ENCODE peak calls at places on chromosomes 12 and 14, in nine cellular contexts. One of them, this sample, is unnamed.

GRCh38 chr14:90839024-90839888 is 23.0 kb upstream of the TTC7B start:
- DNase-seq in cardiac muscle cell: no peak
- DNase-seq in kidney epithelial cell: no peak
- DNase-seq in fibroblast of villous mesenchyme: peak; percentile 78
- DNase-seq in uterus: peak; percentile 54
- DNase-seq in NB4: no peak
- DNase-seq in brain microvascular endothelial cell: no peak
- DNase-seq in A673: no peak
- DNase-seq in cardiac fibroblast: peak; percentile 79
- DNase-seq in this sample: no peak

GRCh38 chr14:106174206-106174605 is 647.8 kb downstream of the TMEM121 start:
- DNase-seq in cardiac muscle cell: no peak
- DNase-seq in cardiac fibroblast: no peak
- DNase-seq in brain microvascular endothelial cell: no peak
- DNase-seq in uterus: no peak
- DNase-seq in A673: no peak
- DNase-seq in fibroblast of villous mesenchyme: no peak
- DNase-seq in NB4: no peak
- DNase-seq in kidney epithelial cell: no peak
- DNase-seq in this sample: no peak

GRCh38 chr14:63193236-63193635 is 11.0 kb upstream of the RHOJ start:
- DNase-seq in fibroblast of villous mesenchyme: no peak
- DNase-seq in uterus: no peak
- DNase-seq in brain microvascular endothelial cell: no peak
- DNase-seq in cardiac fibroblast: no peak
- DNase-seq in cardiac muscle cell: no peak
- DNase-seq in A673: no peak
- DNase-seq in NB4: no peak
- DNase-seq in kidney epithelial cell: no peak
- DNase-seq in this sample: no peak

GRCh38 chr12:120500577-120500976 is 4.7 kb downstream of the DYNLL1 start:
- DNase-seq in kidney epithelial cell: no peak
- DNase-seq in cardiac muscle cell: no peak
- DNase-seq in fibroblast of villous mesenchyme: peak; percentile 4
- DNase-seq in NB4: no peak
- DNase-seq in A673: no peak
- DNase-seq in cardiac fibroblast: peak; percentile 30
- DNase-seq in uterus: no peak
- DNase-seq in brain microvascular endothelial cell: peak; percentile 10
- DNase-seq in this sample: no peak

GRCh38 chr12:118061876-118062791 is 1.2 kb upstream of the WSB2 start:
- DNase-seq in cardiac fibroblast: peak; percentile 56
- DNase-seq in uterus: peak; percentile 51
- DNase-seq in kidney epithelial cell: no peak
- DNase-seq in brain microvascular endothelial cell: no peak
- DNase-seq in A673: peak; percentile 67
- DNase-seq in fibroblast of villous mesenchyme: peak; percentile 60
- DNase-seq in cardiac muscle cell: peak; percentile 47
- DNase-seq in NB4: peak; percentile 22
- DNase-seq in this sample: no peak

GRCh38 chr14:34181308-34181707 is 230.4 kb upstream of the EGLN3 start:
- DNase-seq in A673: no peak
- DNase-seq in cardiac muscle cell: no peak
- DNase-seq in NB4: no peak
- DNase-seq in fibroblast of villous mesenchyme: no peak
- DNase-seq in brain microvascular endothelial cell: no peak
- DNase-seq in kidney epithelial cell: no peak
- DNase-seq in cardiac fibroblast: no peak
- DNase-seq in uterus: no peak
- DNase-seq in this sample: no peak

GRCh38 chr14:95234426-95234825 is 77.1 kb upstream of the DICER1 start:
- DNase-seq in brain microvascular endothelial cell: no peak
- DNase-seq in fibroblast of villous mesenchyme: no peak
- DNase-seq in kidney epithelial cell: no peak
- DNase-seq in cardiac muscle cell: no peak
- DNase-seq in cardiac fibroblast: no peak
- DNase-seq in uterus: no peak
- DNase-seq in NB4: no peak
- DNase-seq in A673: no peak
- DNase-seq in this sample: no peak

GRCh38 chr12:91219511-91219910 is 36.9 kb upstream of the DCN start:
- DNase-seq in brain microvascular endothelial cell: peak; percentile 11
- DNase-seq in fibroblast of villous mesenchyme: peak; percentile 86
- DNase-seq in uterus: no peak
- DNase-seq in cardiac muscle cell: no peak
- DNase-seq in cardiac fibroblast: peak; percentile 50
- DNase-seq in NB4: no peak
- DNase-seq in A673: no peak
- DNase-seq in kidney epithelial cell: peak; percentile 77
- DNase-seq in this sample: no peak

GRCh38 chr12:5371636-5372035 is 60.3 kb upstream of the NTF3 start:
- DNase-seq in uterus: no peak
- DNase-seq in kidney epithelial cell: no peak
- DNase-seq in A673: no peak
- DNase-seq in cardiac fibroblast: no peak
- DNase-seq in fibroblast of villous mesenchyme: no peak
- DNase-seq in brain microvascular endothelial cell: no peak
- DNase-seq in cardiac muscle cell: no peak
- DNase-seq in NB4: no peak
- DNase-seq in this sample: peak; percentile 31

GRCh38 chr12:15265868-15266267 is 44.7 kb upstream of the RERG start:
- DNase-seq in A673: no peak
- DNase-seq in kidney epithelial cell: no peak
- DNase-seq in cardiac muscle cell: no peak
- DNase-seq in uterus: no peak
- DNase-seq in fibroblast of villous mesenchyme: no peak
- DNase-seq in NB4: no peak
- DNase-seq in brain microvascular endothelial cell: no peak
- DNase-seq in cardiac fibroblast: peak; percentile 9
- DNase-seq in this sample: no peak

GRCh38 chr12:43318002-43318401 is 234.0 kb downstream of the ADAMTS20 start:
- DNase-seq in fibroblast of villous mesenchyme: no peak
- DNase-seq in uterus: no peak
- DNase-seq in cardiac fibroblast: no peak
- DNase-seq in brain microvascular endothelial cell: no peak
- DNase-seq in kidney epithelial cell: no peak
- DNase-seq in cardiac muscle cell: no peak
- DNase-seq in NB4: peak; percentile 34
- DNase-seq in A673: no peak
- DNase-seq in this sample: no peak

GRCh38 chr14:95487669-95488084 is 28.8 kb downstream of the SYNE3 start:
- DNase-seq in brain microvascular endothelial cell: no peak
- DNase-seq in NB4: no peak
- DNase-seq in cardiac muscle cell: no peak
- DNase-seq in A673: no peak
- DNase-seq in kidney epithelial cell: no peak
- DNase-seq in fibroblast of villous mesenchyme: no peak
- DNase-seq in cardiac fibroblast: no peak
- DNase-seq in uterus: no peak
- DNase-seq in this sample: no peak

GRCh38 chr12:61694214-61694613 is 566.0 kb upstream of the USP15 start:
- DNase-seq in uterus: no peak
- DNase-seq in cardiac muscle cell: no peak
- DNase-seq in kidney epithelial cell: no peak
- DNase-seq in cardiac fibroblast: no peak
- DNase-seq in A673: no peak
- DNase-seq in NB4: no peak
- DNase-seq in brain microvascular endothelial cell: no peak
- DNase-seq in fibroblast of villous mesenchyme: no peak
- DNase-seq in this sample: no peak

GRCh38 chr14:105926415-105927093 is 400.2 kb downstream of the TMEM121 start:
- DNase-seq in uterus: no peak
- DNase-seq in brain microvascular endothelial cell: no peak
- DNase-seq in fibroblast of villous mesenchyme: no peak
- DNase-seq in kidney epithelial cell: no peak
- DNase-seq in cardiac fibroblast: no peak
- DNase-seq in NB4: no peak
- DNase-seq in A673: no peak
- DNase-seq in cardiac muscle cell: no peak
- DNase-seq in this sample: no peak

GRCh38 chr14:22276913-22277816 is 311.9 kb downstream of the DAD1 start:
- DNase-seq in kidney epithelial cell: no peak
- DNase-seq in cardiac muscle cell: peak; percentile 18
- DNase-seq in brain microvascular endothelial cell: no peak
- DNase-seq in A673: peak; percentile 45
- DNase-seq in cardiac fibroblast: peak; percentile 26
- DNase-seq in uterus: no peak
- DNase-seq in NB4: peak; percentile 17
- DNase-seq in fibroblast of villous mesenchyme: peak; percentile 20
- DNase-seq in this sample: no peak

GRCh38 chr12:12505544-12506501 is 56.8 kb downstream of the DUSP16 start:
- DNase-seq in fibroblast of villous mesenchyme: peak; percentile 89
- DNase-seq in uterus: peak; percentile 30
- DNase-seq in NB4: no peak
- DNase-seq in kidney epithelial cell: peak; percentile 2
- DNase-seq in brain microvascular endothelial cell: peak; percentile 24
- DNase-seq in A673: peak; percentile 28
- DNase-seq in cardiac muscle cell: no peak
- DNase-seq in cardiac fibroblast: peak; percentile 68
- DNase-seq in this sample: peak; percentile 31

GRCh38 chr12:70982991-70983390 is 62.5 kb upstream of the PTPRR start:
- DNase-seq in brain microvascular endothelial cell: no peak
- DNase-seq in cardiac fibroblast: peak; percentile 38
- DNase-seq in kidney epithelial cell: peak; percentile 39
- DNase-seq in uterus: no peak
- DNase-seq in cardiac muscle cell: no peak
- DNase-seq in fibroblast of villous mesenchyme: peak; percentile 42
- DNase-seq in A673: peak; percentile 90
- DNase-seq in NB4: no peak
- DNase-seq in this sample: peak; percentile 87

GRCh38 chr12:65156366-65156831 is 13.0 kb upstream of the LEMD3 start:
- DNase-seq in cardiac fibroblast: peak; percentile 19
- DNase-seq in cardiac muscle cell: no peak
- DNase-seq in A673: no peak
- DNase-seq in brain microvascular endothelial cell: peak; percentile 3
- DNase-seq in fibroblast of villous mesenchyme: no peak
- DNase-seq in uterus: no peak
- DNase-seq in NB4: peak; percentile 56
- DNase-seq in kidney epithelial cell: no peak
- DNase-seq in this sample: no peak

DNA sequence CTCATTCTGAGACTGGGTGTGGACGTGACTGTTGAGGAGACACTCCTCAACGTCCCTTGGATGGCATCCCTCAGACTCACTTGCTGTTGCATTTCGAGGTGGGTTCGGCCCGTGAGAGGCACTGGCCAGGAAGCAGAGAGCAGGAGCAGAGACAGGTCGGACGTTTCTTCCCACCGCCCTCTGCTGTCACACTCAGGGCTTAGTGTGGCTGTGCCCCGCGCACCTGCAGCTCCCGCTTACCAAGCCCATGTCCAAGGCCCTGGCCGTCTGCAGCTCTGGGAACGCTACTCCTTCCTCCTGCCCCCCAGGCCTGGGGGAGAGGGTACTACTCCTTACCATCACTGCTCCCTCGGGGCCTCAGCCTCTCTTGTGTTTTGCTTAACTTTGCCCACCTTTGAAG is 29.8 kb upstream of the PIWIL1 start:
- DNase-seq in brain microvascular endothelial cell: no peak
- DNase-seq in fibroblast of villous mesenchyme: no peak
- DNase-seq in kidney epithelial cell: no peak
- DNase-seq in A673: no peak
- DNase-seq in uterus: no peak
- DNase-seq in cardiac muscle cell: no peak
- DNase-seq in cardiac fibroblast: no peak
- DNase-seq in NB4: no peak
- DNase-seq in this sample: no peak
- TF ChIP-seq CTCF in brain microvascular endothelial cell: no peak
- TF ChIP-seq CTCF in fibroblast of villous mesenchyme: no peak
- TF ChIP-seq CTCF in kidney epithelial cell: no peak
- TF ChIP-seq CTCF in A673: no peak
- TF ChIP-seq CTCF in uterus: no peak
- TF ChIP-seq CTCF in cardiac muscle cell: no peak
- TF ChIP-seq CTCF in cardiac fibroblast: no peak
- TF ChIP-seq CTCF in NB4: no peak
- TF ChIP-seq CTCF in this sample: no peak

GRCh38 chr12:45049912-45050318 is 984 bp downstream of the DBX2 start:
- DNase-seq in A673: peak; percentile 6
- DNase-seq in NB4: no peak
- DNase-seq in fibroblast of villous mesenchyme: no peak
- DNase-seq in brain microvascular endothelial cell: no peak
- DNase-seq in cardiac muscle cell: no peak
- DNase-seq in uterus: no peak
- DNase-seq in cardiac fibroblast: peak; percentile 0
- DNase-seq in kidney epithelial cell: no peak
- DNase-seq in this sample: no peak
- H3K4me3 ChIP-seq in A673: peak overlapping the region; percentile 65
- H3K4me3 ChIP-seq in NB4: no peak overlapping the region
- H3K4me3 ChIP-seq in fibroblast of villous mesenchyme: no peak overlapping the region
- H3K4me3 ChIP-seq in brain microvascular endothelial cell: no peak overlapping the region
- H3K4me3 ChIP-seq in cardiac muscle cell: peak overlapping the region; percentile 52
- H3K4me3 ChIP-seq in uterus: no peak overlapping the region
- H3K4me3 ChIP-seq in cardiac fibroblast: no peak overlapping the region
- H3K4me3 ChIP-seq in kidney epithelial cell: no peak overlapping the region
- H3K4me3 ChIP-seq in this sample: no peak overlapping the region

GRCh38 chr12:124881123-124881522 is 17.5 kb upstream of the SCARB1 start:
- DNase-seq in NB4: peak; percentile 72
- DNase-seq in kidney epithelial cell: no peak
- DNase-seq in cardiac muscle cell: no peak
- DNase-seq in uterus: no peak
- DNase-seq in brain microvascular endothelial cell: no peak
- DNase-seq in cardiac fibroblast: peak; percentile 15
- DNase-seq in fibroblast of villous mesenchyme: no peak
- DNase-seq in A673: no peak
- DNase-seq in this sample: no peak

GRCh38 chr12:124888203-124888602 is 24.5 kb upstream of the SCARB1 start:
- DNase-seq in kidney epithelial cell: no peak
- DNase-seq in A673: no peak
- DNase-seq in uterus: no peak
- DNase-seq in fibroblast of villous mesenchyme: no peak
- DNase-seq in NB4: no peak
- DNase-seq in cardiac muscle cell: no peak
- DNase-seq in cardiac fibroblast: peak; percentile 36
- DNase-seq in brain microvascular endothelial cell: no peak
- DNase-seq in this sample: no peak

GRCh38 chr12:124878795-124879516 is 15.3 kb upstream of the SCARB1 start:
- DNase-seq in kidney epithelial cell: no peak
- DNase-seq in cardiac fibroblast: no peak
- DNase-seq in uterus: no peak
- DNase-seq in brain microvascular endothelial cell: no peak
- DNase-seq in cardiac muscle cell: no peak
- DNase-seq in A673: no peak
- DNase-seq in NB4: no peak
- DNase-seq in fibroblast of villous mesenchyme: no peak
- DNase-seq in this sample: no peak

GRCh38 chr12:124883263-124883876 is 19.7 kb upstream of the SCARB1 start:
- DNase-seq in NB4: peak; percentile 34
- DNase-seq in cardiac fibroblast: no peak
- DNase-seq in uterus: no peak
- DNase-seq in brain microvascular endothelial cell: no peak
- DNase-seq in kidney epithelial cell: no peak
- DNase-seq in cardiac muscle cell: no peak
- DNase-seq in A673: no peak
- DNase-seq in fibroblast of villous mesenchyme: no peak
- DNase-seq in this sample: no peak

GRCh38 chr12:124884587-124885438 is 21.1 kb upstream of the SCARB1 start:
- DNase-seq in brain microvascular endothelial cell: no peak
- DNase-seq in uterus: no peak
- DNase-seq in kidney epithelial cell: no peak
- DNase-seq in fibroblast of villous mesenchyme: no peak
- DNase-seq in NB4: no peak
- DNase-seq in cardiac fibroblast: no peak
- DNase-seq in cardiac muscle cell: no peak
- DNase-seq in A673: no peak
- DNase-seq in this sample: no peak
- TF ChIP-seq CTCF in brain microvascular endothelial cell: no peak
- TF ChIP-seq CTCF in uterus: no peak
- TF ChIP-seq CTCF in kidney epithelial cell: no peak
- TF ChIP-seq CTCF in fibroblast of villous mesenchyme: no peak
- TF ChIP-seq CTCF in NB4: no peak
- TF ChIP-seq CTCF in cardiac fibroblast: no peak
- TF ChIP-seq CTCF in cardiac muscle cell: no peak
- TF ChIP-seq CTCF in A673: no peak
- TF ChIP-seq CTCF in this sample: no peak

GRCh38 chr12:124327362-124328043 is 32.6 kb downstream of the RFLNA start:
- DNase-seq in cardiac muscle cell: no peak
- DNase-seq in fibroblast of villous mesenchyme: no peak
- DNase-seq in uterus: no peak
- DNase-seq in NB4: no peak
- DNase-seq in A673: no peak
- DNase-seq in brain microvascular endothelial cell: no peak
- DNase-seq in cardiac fibroblast: no peak
- DNase-seq in kidney epithelial cell: no peak
- DNase-seq in this sample: no peak
- H3K4me3 ChIP-seq in cardiac muscle cell: no peak overlapping the region
- H3K4me3 ChIP-seq in fibroblast of villous mesenchyme: no peak overlapping the region
- H3K4me3 ChIP-seq in uterus: no peak overlapping the region
- H3K4me3 ChIP-seq in NB4: no peak overlapping the region
- H3K4me3 ChIP-seq in A673: no peak overlapping the region
- H3K4me3 ChIP-seq in brain microvascular endothelial cell: no peak overlapping the region
- H3K4me3 ChIP-seq in cardiac fibroblast: no peak overlapping the region
- H3K4me3 ChIP-seq in kidney epithelial cell: no peak overlapping the region
- H3K4me3 ChIP-seq in this sample: no peak overlapping the region

This sample was measured in AG04449.